ENCODE peak calls at places on chromosomes 11 and 22, in four cellular contexts. K, R, M and B are unnamed samples.
A peak's percentile ranks its signal among the peaks of the same experiment; 100 is the strongest.

GRCh38 chr22:38900677-38901076 is 28.7 kb upstream of the CBX6 start:
- DNase-seq in K (peak; percentile 67), M (no peak), R (no peak), B (no peak)

GRCh38 chr11:34201130-34201529 is 95.7 kb downstream of the NAT10 start:
- DNase-seq in K (no peak), M (no peak), R (no peak), B (no peak)

GRCh38 chr11:121870202-121871045 is 245.6 kb downstream of the BLID start:
- DNase-seq in M (no peak), K (no peak), R (no peak), B (no peak)

GRCh38 chr11:46066335-46066734 is 54.9 kb downstream of the PHF21A start:
- DNase-seq in M (no peak), K (no peak), R (no peak), B (no peak)

GRCh38 chr11:73157141-73158010 is 15.3 kb upstream of the FCHSD2 start:
- DNase-seq in M (peak; percentile 63), R (no peak), K (no peak), B (peak; percentile 88)

GRCh38 chr22:37655252-37655563 is 3.3 kb upstream of the PDXP start:
- DNase-seq in M (no peak), K (no peak), R (no peak), B (no peak)

GRCh38 chr22:45296628-45297297 is 12.0 kb downstream of the UPK3A start:
- DNase-seq in M (no peak), R (no peak), K (peak; percentile 41), B (no peak)

GRCh38 chr22:20013382-20013871 is 3.2 kb downstream of the ARVCF start:
- DNase-seq in M (peak; percentile 78), R (no peak), K (no peak), B (peak; percentile 73)

GRCh38 chr11:48096588-48097525 is 116.5 kb downstream of the PTPRJ start:
- DNase-seq in K (no peak), M (no peak), R (no peak), B (no peak)

GRCh38 chr11:75924966-75925784 is 110.2 kb downstream of the UVRAG start:
- DNase-seq in K (no peak), R (no peak), M (no peak), B (no peak)

GRCh38 chr11:3108183-3108721 is 51.0 kb upstream of the CARS1 start:
- DNase-seq in M (peak; percentile 40), K (no peak), R (no peak), B (no peak)
- H3K4me3 ChIP-seq in M (no peak overlapping the region), K (no peak overlapping the region), R (no peak overlapping the region), B (no peak overlapping the region)

GRCh38 chr11:70077411-70078094 is 564 bp upstream of the ANO1 start:
- DNase-seq in M (no peak), K (no peak), R (no peak), B (no peak)
- H3K4me3 ChIP-seq in M (peak overlapping the region; percentile 31), K (no peak overlapping the region), R (no peak overlapping the region), B (peak overlapping the region; percentile 25)

GRCh38 chr11:108496643-108497256 is 1.4 kb downstream of the POGLUT3 start:
- DNase-seq in K (no peak), M (no peak), R (no peak), B (no peak)
- H3K4me3 ChIP-seq in K (no peak overlapping the region), M (peak overlapping the region; percentile 78), R (peak overlapping the region; percentile 54), B (peak overlapping the region; percentile 62)

GRCh38 chr11:66051766-66052663 is at the start of gene SF3B2:
- DNase-seq in M (peak; percentile 100), R (peak; percentile 89), K (peak; percentile 97), B (peak; percentile 100)

GRCh38 chr11:66051371-66051765 is 796 bp upstream of the SF3B2 start:
- DNase-seq in R (no peak), K (no peak), M (no peak), B (no peak)

GRCh38 chr11:66055021-66055420 is 2.9 kb downstream of the SF3B2 start:
- DNase-seq in M (no peak), R (no peak), K (no peak), B (no peak)

GRCh38 chr11:66050581-66051231 is 1.5 kb upstream of the SF3B2 start:
- DNase-seq in R (no peak), M (no peak), K (no peak), B (no peak)

GRCh38 chr11:66052664-66052982 is 459 bp downstream of the SF3B2 start:
- DNase-seq in K (no peak), R (no peak), M (no peak), B (no peak)
- H3K4me3 ChIP-seq in K (peak overlapping the region; percentile 98), R (peak overlapping the region; percentile 97), M (peak overlapping the region; percentile 99), B (peak overlapping the region; percentile 71)

DNA sequence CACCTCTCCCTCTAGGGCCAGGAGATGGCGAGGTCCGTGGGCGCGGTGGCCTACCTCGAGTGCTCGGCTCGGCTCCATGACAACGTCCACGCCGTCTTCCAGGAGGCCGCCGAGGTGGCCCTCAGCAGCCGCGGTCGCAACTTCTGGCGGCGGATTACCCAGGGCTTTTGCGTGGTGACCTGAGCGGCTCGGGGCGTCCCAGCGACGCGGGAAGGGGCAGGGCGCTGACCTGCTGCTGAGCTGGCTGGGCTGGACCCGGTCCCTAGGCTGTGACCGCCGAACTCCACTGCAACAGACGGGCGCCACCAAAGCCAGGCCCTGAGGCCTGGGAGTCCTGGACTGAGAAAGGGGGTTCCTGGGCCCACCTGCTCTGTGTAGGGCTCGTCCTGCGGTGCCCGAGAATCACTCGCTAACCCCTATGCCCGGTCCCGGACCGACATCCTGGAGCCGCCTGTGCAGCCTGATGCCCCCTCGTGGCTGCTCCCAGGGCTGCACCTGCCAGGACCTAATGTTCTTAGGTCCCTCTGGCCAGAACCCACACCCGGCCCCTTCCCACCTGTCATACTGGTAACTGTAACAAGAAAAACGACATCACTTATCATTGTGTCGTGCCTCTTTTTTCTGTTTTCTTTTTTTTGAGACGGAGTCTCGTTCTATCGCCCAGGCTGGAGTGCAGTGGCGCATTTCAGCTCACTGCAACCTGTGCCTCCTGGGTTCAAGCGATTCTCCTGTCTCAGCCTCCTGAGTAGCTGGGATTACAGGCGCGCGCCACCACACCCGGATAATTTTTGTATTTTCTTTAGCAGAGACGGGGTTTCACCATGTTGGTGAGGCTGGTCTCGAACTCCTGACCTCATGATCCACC is 15.0 kb downstream of the RHOD start:
- DNase-seq in R (no peak), M (peak; percentile 89), K (peak; percentile 45), B (peak; percentile 79)
- H3K4me3 ChIP-seq in R (no peak overlapping the region), M (peak overlapping the region; percentile 47), K (no peak overlapping the region), B (no peak overlapping the region)